ENCODE peak calls at places on chromosomes 16 and 17, in eight cellular contexts. C is RPMI7951, O is WTC11, F is ELR, S is midbrain, Y is endothelial cell, W is NCI-H345, P is fibroblast of mammary gland. I is an unnamed sample.

GRCh38 chr17:61405047-61405685 is 5.5 kb downstream of the TBX2 start:
- DNase-seq in C (no peak), O (peak), F (no peak), S (no peak), Y (no peak), W (no peak), P (no peak), I (no peak)

GRCh38 chr17:61076649-61077048 is 323.0 kb upstream of the TBX2 start:
- DNase-seq in C (no peak), O (no peak), F (no peak), S (no peak), Y (no peak), W (no peak), P (peak), I (no peak)

GRCh38 chr17:77869665-77870132 is 88.8 kb upstream of the TNRC6C start:
- DNase-seq in C (no peak), O (no peak), F (no peak), S (no peak), Y (no peak), W (no peak), P (no peak), I (no peak)

GRCh38 chr17:61815863-61816523 is 47.3 kb downstream of the BRIP1 start:
- DNase-seq in C (no peak), O (no peak), F (no peak), S (no peak), Y (no peak), W (peak), P (no peak), I (no peak)

GRCh38 chr17:80826955-80827645 is 164.5 kb upstream of the CHMP6 start:
- DNase-seq in C (peak), O (no peak), F (peak), S (peak), Y (no peak), W (no peak), P (peak), I (no peak)

GRCh38 chr16:89581861-89582563 is 6.5 kb downstream of the CPNE7 start:
- DNase-seq in C (peak), O (no peak), F (peak), S (no peak), Y (no peak), W (no peak), P (peak), I (peak)

GRCh38 chr16:82655720-82656500 is 29.1 kb downstream of the CDH13 start:
- DNase-seq in C (no peak), O (no peak), F (no peak), S (no peak), Y (no peak), W (no peak), P (no peak), I (no peak)

GRCh38 chr17:81582341-81582740 is 30.2 kb upstream of the FAAP100 start:
- DNase-seq in C (no peak), O (no peak), F (peak), S (no peak), Y (no peak), W (no peak), P (peak), I (no peak)

GRCh38 chr17:6524520-6524919 is 31.8 kb downstream of the PITPNM3 start:
- DNase-seq in C (no peak), O (no peak), F (peak), S (no peak), Y (no peak), W (no peak), P (peak), I (no peak)

GRCh38 chr16:19119564-19119963 is 5.8 kb downstream of the ITPRIPL2 start:
- DNase-seq in C (peak), O (no peak), F (peak), S (no peak), Y (no peak), W (no peak), P (peak), I (no peak)

GRCh38 chr17:78241277-78242023 is 10.0 kb downstream of the TMEM235 start:
- DNase-seq in C (peak), O (no peak), F (peak), S (peak), Y (no peak), W (no peak), P (peak), I (no peak)

GRCh38 chr16:87850009-87851006 is 19.0 kb downstream of the SLC7A5 start:
- DNase-seq in C (peak), O (peak), F (peak), S (peak), Y (peak), W (peak), P (peak), I (peak)

GRCh38 chr16:11668590-11669379 is 530 bp downstream of the SNN start:
- DNase-seq in C (no peak), O (peak), F (no peak), S (no peak), Y (peak), W (no peak), P (no peak), I (no peak)

GRCh38 chr16:64092284-64092683 is 1029.6 kb downstream of the CDH11 start:
- DNase-seq in C (peak), O (no peak), F (peak), S (no peak), Y (no peak), W (no peak), P (peak), I (no peak)

GRCh38 chr17:82231562-82232321 is 2.9 kb downstream of the SLC16A3 start:
- DNase-seq in C (peak), O (peak), F (peak), S (peak), Y (peak), W (peak), P (peak), I (no peak)

GRCh38 chr16:24677388-24677787 is 52.1 kb upstream of the TNRC6A start:
- DNase-seq in C (no peak), O (no peak), F (no peak), S (no peak), Y (no peak), W (no peak), P (no peak), I (no peak)

GRCh38 chr17:73551144-73551543 is 93.1 kb downstream of the SDK2 start:
- DNase-seq in C (no peak), O (no peak), F (no peak), S (no peak), Y (no peak), W (no peak), P (no peak), I (no peak)

GRCh38 chr17:56593073-56593740 is at the start of gene NOG:
- DNase-seq in C (peak), O (peak), F (peak), S (peak), Y (peak), W (peak), P (peak), I (peak)

GRCh38 chr17:21014498-21014897 is 28.3 kb downstream of the USP22 start:
- DNase-seq in C (no peak), O (no peak), F (no peak), S (no peak), Y (no peak), W (no peak), P (no peak), I (no peak)

GRCh38 chr17:45110676-45111611 is 21.4 kb downstream of the PLCD3 start:
- DNase-seq in C (no peak), O (no peak), F (no peak), S (peak), Y (no peak), W (no peak), P (no peak), I (no peak)

GRCh38 chr17:35238817-35239216 is 4.1 kb upstream of the SLFN5 start:
- DNase-seq in C (peak), O (no peak), F (peak), S (no peak), Y (no peak), W (no peak), P (peak), I (no peak)

GRCh38 chr16:47136101-47136820 is 7.5 kb downstream of the NETO2 start:
- DNase-seq in C (peak), O (no peak), F (peak), S (no peak), Y (no peak), W (no peak), P (peak), I (no peak)

GRCh38 chr17:40453881-40454630 is 10.8 kb downstream of the IGFBP4 start:
- DNase-seq in C (peak), O (no peak), F (peak), S (no peak), Y (no peak), W (no peak), P (peak), I (no peak)

GRCh38 chr16:67551091-67551490 is 11.2 kb upstream of the CTCF start:
- DNase-seq in C (no peak), O (no peak), F (no peak), S (no peak), Y (no peak), W (no peak), P (no peak), I (no peak)

GRCh38 chr17:82396601-82397435 is 21.3 kb upstream of the HEXD start:
- DNase-seq in C (peak), O (no peak), F (peak), S (no peak), Y (no peak), W (no peak), P (peak), I (no peak)

GRCh38 chr17:44607836-44608690 is 48.2 kb upstream of the MEIOC start:
- DNase-seq in C (peak), O (peak), F (no peak), S (no peak), Y (no peak), W (peak), P (peak), I (peak)

GRCh38 chr16:2035431-2036199 is 8.9 kb downstream of the NHERF2 start:
- DNase-seq in C (peak), O (no peak), F (peak), S (no peak), Y (no peak), W (peak), P (peak), I (peak)

GRCh38 chr16:8720080-8720966 is 45.9 kb downstream of the ABAT start:
- DNase-seq in C (no peak), O (peak), F (no peak), S (peak), Y (peak), W (peak), P (no peak), I (peak)

GRCh38 chr17:75707096-75707720 is 14.1 kb upstream of the ITGB4 start:
- DNase-seq in C (peak), O (no peak), F (peak), S (no peak), Y (no peak), W (no peak), P (no peak), I (no peak)